ENCODE peak calls at places on chromosome 12, in four cellular contexts. H is non-pigmented ciliary epithelial cell, K is colonic mucosa, Y is progenitor cell of endocrine pancreas. L is an unnamed sample.

GRCh38 chr12:2273288-2273687 is 220.5 kb downstream of the CACNA1C start:
- DNase-seq in Y (no peak), H (no peak), K (no peak), L (no peak)

GRCh38 chr12:12094481-12094880 is 23.7 kb downstream of the BCL2L14 start:
- DNase-seq in H (no peak), Y (no peak), K (no peak), L (no peak)

GRCh38 chr12:49865109-49865781 is 22.3 kb upstream of the BCDIN3D start:
- DNase-seq in H (no peak), K (no peak), Y (no peak), L (no peak)

GRCh38 chr12:13713746-13714400 is 267.5 kb downstream of the GRIN2B start:
- DNase-seq in Y (no peak), H (no peak), K (peak), L (peak)

GRCh38 chr12:27732281-27732680 is 21.6 kb downstream of the MRPS35 start:
- DNase-seq in K (no peak), H (no peak), Y (no peak), L (no peak)

GRCh38 chr12:23510484-23510883 is 439.0 kb downstream of the SOX5 start:
- DNase-seq in H (no peak), K (no peak), Y (no peak), L (no peak)

GRCh38 chr12:79681008-79681590 is 9.7 kb downstream of the PAWR start:
- DNase-seq in H (no peak), Y (no peak), K (no peak), L (no peak)

GRCh38 chr12:49865782-49866135 is 22.9 kb upstream of the BCDIN3D start:
- DNase-seq in Y (no peak), H (no peak), K (no peak), L (no peak)

GRCh38 chr12:76890407-76891143 is 11.8 kb upstream of the CSRP2 start:
- DNase-seq in Y (no peak), K (no peak), H (no peak), L (no peak)

GRCh38 chr12:84172823-84173424 is 739.7 kb downstream of the SLC6A15 start:
- DNase-seq in Y (no peak), H (no peak), K (no peak), L (no peak)

GRCh38 chr12:89657090-89657489 is 51.5 kb downstream of the ATP2B1 start:
- DNase-seq in K (no peak), H (no peak), Y (no peak), L (no peak)

GRCh38 chr12:30692470-30692869 is 3.2 kb downstream of the IPO8 start:
- DNase-seq in H (no peak), Y (no peak), K (no peak), L (no peak)

GRCh38 chr12:99914206-99914605 is 70.5 kb downstream of the ANKS1B start:
- DNase-seq in H (no peak), Y (no peak), K (no peak), L (no peak)

GRCh38 chr12:2402180-2402579 is 349.4 kb downstream of the CACNA1C start:
- DNase-seq in Y (no peak), K (no peak), H (no peak), L (no peak)

GRCh38 chr12:1657616-1658167 is 28.7 kb downstream of the WNT5B start:
- DNase-seq in K (no peak), Y (no peak), H (no peak), L (no peak)

GRCh38 chr12:41190360-41190759 is 2.2 kb downstream of the PDZRN4 start:
- DNase-seq in K (no peak), H (peak), Y (no peak), L (no peak)

GRCh38 chr12:15474766-15475165 is 152.5 kb downstream of the PTPRO start:
- DNase-seq in Y (no peak), H (no peak), K (no peak), L (no peak)

GRCh38 chr12:82688035-82688501 is 1.4 kb downstream of the TMTC2 start:
- DNase-seq in H (no peak), Y (no peak), K (no peak), L (peak)

GRCh38 chr12:63321373-63321772 is 170.4 kb upstream of the AVPR1A start:
- DNase-seq in Y (no peak), K (no peak), H (no peak), L (no peak)

GRCh38 chr12:69880566-69880965 is 55.5 kb downstream of the MYRFL start:
- DNase-seq in Y (no peak), K (no peak), H (no peak), L (no peak)

GRCh38 chr12:104712477-104712876 is 245.6 kb downstream of the SLC41A2 start:
- DNase-seq in H (no peak), K (no peak), Y (no peak), L (no peak)

GRCh38 chr12:105100207-105100985 is 7.1 kb upstream of the WASHC4 start:
- DNase-seq in Y (no peak), K (no peak), H (no peak), L (no peak)

GRCh38 chr12:102955926-102956737 is 1.3 kb upstream of the ASCL1 start:
- DNase-seq in H (no peak), Y (no peak), K (no peak), L (no peak)

GRCh38 chr12:107091989-107092641 is 1.2 kb downstream of the CRY1 start:
- DNase-seq in K (peak), H (peak), Y (peak), L (peak)

GRCh38 chr12:112183141-112183581 is 57.8 kb downstream of the TRAFD1 start:
- DNase-seq in H (peak), Y (no peak), K (no peak), L (no peak)

GRCh38 chr12:18684430-18684829 is 53.4 kb downstream of the PLCZ1 start:
- DNase-seq in Y (no peak), H (no peak), K (no peak), L (no peak)

GRCh38 chr12:43836455-43836989 is 641 bp downstream of the TMEM117 start:
- DNase-seq in H (no peak), K (peak), Y (no peak), L (peak)

GRCh38 chr12:120010661-120011230 is 21.7 kb downstream of the BICDL1 start:
- DNase-seq in H (no peak), K (no peak), Y (no peak), L (no peak)

GRCh38 chr12:54411398-54412241 is 7.4 kb downstream of the ITGA5 start:
- DNase-seq in Y (no peak), K (no peak), H (peak), L (no peak)

GRCh38 chr12:2179953-2180736 is 127.4 kb downstream of the CACNA1C start:
- DNase-seq in H (no peak), Y (no peak), K (peak), L (peak)

GRCh38 chr12:109995366-109995702 is 834 bp downstream of the GIT2 start:
- DNase-seq in K (no peak), Y (no peak), H (no peak), L (no peak)

GRCh38 chr12:47015381-47015780 is 64.0 kb upstream of the PCED1B start:
- DNase-seq in K (no peak), H (no peak), Y (no peak), L (no peak)

GRCh38 chr12:96121271-96121711 is 72.9 kb upstream of the ELK3 start:
- DNase-seq in Y (no peak), K (no peak), H (no peak), L (no peak)

GRCh38 chr12:19397534-19397933 is 41.8 kb upstream of the AEBP2 start:
- DNase-seq in H (no peak), Y (no peak), K (no peak), L (no peak)

GRCh38 chr12:71780207-71780822 is 25.7 kb downstream of the RAB21 start:
- DNase-seq in Y (no peak), K (peak), H (no peak), L (peak)

L was measured in mucosa of descending colon.